ENCODE peak calls at places on chromosomes 5 and 9, in six cellular contexts. M, X, E, H, S and B are unnamed samples. For H3K27me3, the result is how much of the 10 kb centered on the place peaks cover.

GRCh38 chr5:37850128-37850865 is 10.5 kb upstream of the GDNF start:
- DNase-seq in M (no peak), X (no peak), E (no peak), H (no peak), S (no peak), B (no peak)

GRCh38 chr5:132771559-132771998 is 5.5 kb downstream of the SEPTIN8 start:
- DNase-seq in M (peak), X (peak), E (peak), H (no peak), S (peak), B (peak)

GRCh38 chr9:99023831-99024230 is 80.1 kb downstream of the COL15A1 start:
- DNase-seq in M (no peak), X (no peak), E (no peak), H (no peak), S (no peak), B (no peak)

GRCh38 chr5:113692466-113693204 is 179.1 kb downstream of the YTHDC2 start:
- DNase-seq in M (no peak), X (no peak), E (no peak), H (no peak), S (peak), B (peak)

GRCh38 chr9:37967272-37967581 is 63.3 kb upstream of the SLC25A51 start:
- DNase-seq in M (no peak), X (no peak), E (peak), H (no peak), S (no peak), B (no peak)

GRCh38 chr5:107474361-107474723 is 196.4 kb downstream of the EFNA5 start:
- DNase-seq in M (no peak), X (no peak), E (no peak), H (no peak), S (no peak), B (no peak)

GRCh38 chr5:152380415-152381123 is 24.5 kb downstream of the NMUR2 start:
- DNase-seq in M (no peak), X (no peak), E (no peak), H (no peak), S (no peak), B (no peak)

GRCh38 chr9:108444400-108445358 is 411.1 kb downstream of the ACTL7B start:
- DNase-seq in M (peak), X (peak), E (peak), H (no peak), S (no peak), B (no peak)

GRCh38 chr9:1337169-1337568 is 287.0 kb downstream of the DMRT2 start:
- DNase-seq in M (no peak), X (no peak), E (no peak), H (no peak), S (peak), B (no peak)

GRCh38 chr5:2173067-2173466 is 290.3 kb upstream of the IRX4 start:
- DNase-seq in M (no peak), X (no peak), E (no peak), H (no peak), S (no peak), B (no peak)

GRCh38 chr5:74643160-74643562 is 2.6 kb upstream of the ENC1 start:
- DNase-seq in M (peak), X (peak), E (no peak), H (no peak), S (peak), B (no peak)

GRCh38 chr5:29193972-29194371 is 1999.5 kb upstream of the CDH6 start:
- DNase-seq in M (no peak), X (no peak), E (no peak), H (no peak), S (no peak), B (no peak)

GRCh38 chr9:121863931-121864330 is 212.5 kb downstream of the DAB2IP start:
- DNase-seq in M (no peak), X (no peak), E (no peak), H (no peak), S (no peak), B (no peak)

GRCh38 chr5:128881609-128882008 is 83.7 kb upstream of the SLC27A6 start:
- DNase-seq in M (no peak), X (no peak), E (no peak), H (no peak), S (no peak), B (no peak)

GRCh38 chr5:68252678-68253520 is 37.3 kb downstream of the PIK3R1 start:
- DNase-seq in M (peak), X (peak), E (no peak), H (no peak), S (peak), B (peak)

GRCh38 chr5:33725846-33726245 is 165.9 kb downstream of the ADAMTS12 start:
- DNase-seq in M (no peak), X (no peak), E (no peak), H (no peak), S (no peak), B (no peak)

GRCh38 chr5:112626715-112627114 is 111.0 kb upstream of the APC start:
- DNase-seq in M (no peak), X (no peak), E (no peak), H (no peak), S (no peak), B (no peak)

GRCh38 chr5:112626079-112626478 is 111.6 kb upstream of the APC start:
- DNase-seq in M (no peak), X (no peak), E (no peak), H (no peak), S (no peak), B (no peak)

GRCh38 chr5:112625586-112625985 is 112.1 kb upstream of the APC start:
- DNase-seq in M (no peak), X (no peak), E (no peak), H (no peak), S (no peak), B (no peak)

GRCh38 chr5:112630246-112631009 is 107.3 kb upstream of the APC start:
- DNase-seq in M (no peak), X (no peak), E (no peak), H (no peak), S (no peak), B (no peak)

DNA sequence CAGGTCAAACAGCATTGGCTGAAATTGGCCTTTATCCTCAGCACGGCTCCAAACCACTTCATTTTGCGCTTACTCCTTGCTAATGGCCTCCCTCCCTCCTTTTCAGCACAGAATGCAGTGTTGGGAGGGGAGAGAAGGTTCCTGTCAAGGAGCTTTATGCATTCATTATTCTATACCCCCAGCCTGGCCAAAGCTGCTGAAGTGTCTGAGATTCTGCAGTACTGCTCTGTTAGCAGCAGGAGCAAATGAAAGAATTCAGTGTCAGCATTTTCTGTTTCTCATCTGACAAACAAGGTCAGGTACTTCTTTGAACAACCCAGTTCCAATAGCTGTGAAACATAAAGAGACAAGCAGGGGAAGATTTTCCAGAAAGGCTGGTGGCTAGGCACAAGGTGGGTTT is 109.5 kb upstream of the APC start:
- DNase-seq in M (no peak), X (no peak), E (no peak), H (no peak), S (peak), B (peak)
- H3K27me3 ChIP-seq in M (under half), X (under half), E (under half), H (under half), S (under half), B (under half)

DNA sequence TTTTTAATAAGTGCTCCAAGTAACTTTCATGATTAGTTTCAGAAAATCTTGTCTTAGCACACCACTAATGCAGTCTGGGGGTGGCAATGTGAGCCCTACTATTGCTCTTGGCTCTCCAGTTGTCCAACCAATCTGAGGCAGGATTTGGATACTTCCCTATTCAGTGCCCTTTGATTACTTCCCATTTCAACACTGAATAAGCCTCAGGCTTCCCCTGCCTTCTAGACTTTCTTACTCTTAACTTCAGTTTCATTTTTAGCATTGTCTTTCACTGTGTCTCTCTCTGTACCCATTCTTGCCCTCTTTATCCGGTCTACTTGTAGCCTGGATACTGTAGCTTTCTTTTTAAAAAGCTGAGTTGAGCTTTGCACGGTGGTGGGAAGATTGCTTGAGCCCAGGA is 186.1 kb downstream of the C9orf152 start:
- DNase-seq in M (no peak), X (no peak), E (no peak), H (no peak), S (no peak), B (no peak)
- H3K4me3 ChIP-seq in M (no peak), X (no peak), E (no peak), H (no peak), S (no peak), B (no peak)

GRCh38 chr5:148523139-148523538 is 131.2 kb downstream of the HTR4 start:
- DNase-seq in M (no peak), X (no peak), E (no peak), H (no peak), S (peak), B (peak)

DNA sequence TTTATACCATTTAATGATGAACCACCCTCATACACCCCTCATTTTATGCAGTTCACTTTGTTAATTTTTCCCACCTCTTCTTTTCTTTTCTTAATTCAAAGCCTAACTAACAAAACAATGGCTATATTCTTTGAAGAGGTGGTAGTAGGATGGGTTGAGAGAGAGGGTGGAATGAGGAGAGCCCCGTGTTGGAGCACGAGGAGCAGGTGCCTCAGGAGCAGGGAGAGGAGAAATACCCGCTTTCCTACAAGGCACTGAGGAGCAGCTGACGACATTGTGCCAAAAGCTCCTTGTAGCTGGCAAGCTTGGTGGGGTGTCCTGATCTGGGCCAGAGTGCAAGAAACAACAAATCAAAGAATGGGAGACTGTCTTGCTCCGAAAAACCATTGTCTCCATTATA is 129.6 kb downstream of the HTR4 start:
- DNase-seq in M (no peak), X (no peak), E (no peak), H (no peak), S (no peak), B (no peak)
- H3K27me3 ChIP-seq in M (under half), X (under half), E (under half), H (under half), S (under half), B (under half)

GRCh38 chr9:71897573-71897972 is 13.4 kb downstream of the ABHD17B start:
- DNase-seq in M (no peak), X (no peak), E (no peak), H (peak), S (no peak), B (no peak)

GRCh38 chr9:71904076-71904475 is 6.9 kb downstream of the ABHD17B start:
- DNase-seq in M (no peak), X (no peak), E (no peak), H (no peak), S (no peak), B (no peak)

GRCh38 chr9:71895955-71896354 is 15.0 kb downstream of the ABHD17B start:
- DNase-seq in M (no peak), X (no peak), E (no peak), H (no peak), S (no peak), B (no peak)

GRCh38 chr9:71896762-71897161 is 14.2 kb downstream of the ABHD17B start:
- DNase-seq in M (no peak), X (no peak), E (no peak), H (no peak), S (no peak), B (no peak)

DNA sequence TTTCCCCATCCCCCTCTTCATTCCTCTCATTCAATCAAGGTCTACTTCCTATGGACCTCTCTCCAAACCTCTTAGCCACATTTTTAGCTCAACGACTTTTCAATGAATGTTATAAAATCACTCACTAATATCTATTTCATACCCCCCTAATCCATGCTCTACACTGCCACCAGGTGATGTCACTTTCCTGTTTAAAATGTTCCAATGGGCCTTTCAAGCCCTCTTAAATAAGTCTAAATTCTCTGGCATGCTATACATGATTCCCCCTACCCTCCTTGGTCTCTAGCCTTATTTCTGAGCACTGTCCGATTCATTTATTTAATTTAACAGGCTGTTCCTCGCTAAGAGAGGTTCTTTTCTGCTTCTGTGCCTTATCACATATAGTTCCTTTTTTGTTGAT is 9.3 kb downstream of the ABHD17B start:
- DNase-seq in M (no peak), X (no peak), E (no peak), H (no peak), S (peak), B (no peak)
- H3K4me3 ChIP-seq in M (no peak), X (no peak), E (no peak), H (no peak), S (no peak), B (no peak)

DNA sequence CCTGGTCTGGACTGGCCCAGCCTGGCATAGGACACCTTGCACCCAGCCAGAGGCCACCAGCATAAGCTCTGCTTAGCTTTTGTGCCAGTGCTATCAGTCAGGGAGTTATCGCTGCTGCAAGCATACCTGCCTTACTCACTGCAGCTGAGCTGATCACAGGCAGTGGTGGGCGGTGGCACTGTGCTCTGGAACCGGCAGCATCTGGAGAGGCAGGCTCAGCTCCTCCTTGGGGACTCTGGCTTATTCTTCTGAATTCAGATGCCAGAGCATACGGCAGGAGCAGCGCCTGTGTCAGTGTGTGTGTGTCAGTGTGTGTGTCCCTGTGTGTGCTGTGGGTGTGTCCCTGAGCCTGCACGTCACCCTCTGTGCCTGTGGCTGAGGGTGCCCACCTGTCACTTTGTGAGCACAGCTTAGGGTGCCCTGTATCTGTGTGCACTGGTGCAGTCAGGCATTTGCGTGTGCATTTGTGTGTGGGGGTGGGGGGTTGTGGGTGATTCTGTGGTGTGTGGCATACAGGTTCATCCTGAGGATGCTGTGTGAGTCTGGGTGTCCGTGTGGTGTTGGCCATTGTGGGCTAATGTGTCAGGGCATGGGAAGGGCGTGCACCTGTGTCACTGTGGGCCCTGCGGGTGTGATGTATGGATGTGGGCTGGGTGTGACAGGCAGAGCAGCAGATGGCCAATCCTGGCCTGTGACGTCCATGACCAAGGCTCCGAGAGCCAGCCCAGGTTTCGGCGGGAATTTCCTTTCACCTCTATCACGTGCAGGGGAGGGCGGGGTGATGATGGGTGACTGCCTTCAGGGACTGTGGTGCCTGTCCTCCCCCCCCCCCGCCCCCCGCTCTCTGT is 23.5 kb downstream of the LMX1B start:
- DNase-seq in M (no peak), X (no peak), E (no peak), H (peak), S (no peak), B (no peak)
- H3K27me3 ChIP-seq in M (under half), X (under half), E (under half), H (under half), S (half or more), B (half or more)